ENCODE peak calls at places on chromosomes 7 and 10, in four cellular contexts. One of them, this sample, is unnamed.

GRCh38 chr10:27439101-27439500 is 65.0 kb upstream of the RAB18 start:
- DNase-seq in NCI-H1436: no peak
- DNase-seq in NCI-H345: no peak
- DNase-seq in effector CD4-positive, alpha-beta T cell: no peak
- DNase-seq in this sample: no peak

GRCh38 chr10:16606421-16606820 is 84.7 kb upstream of the C1QL3 start:
- DNase-seq in NCI-H1436: no peak
- DNase-seq in NCI-H345: no peak
- DNase-seq in effector CD4-positive, alpha-beta T cell: no peak
- DNase-seq in this sample: no peak

GRCh38 chr7:5532520-5533335 is 109.1 kb upstream of the TNRC18 start:
- DNase-seq in NCI-H1436: no peak
- DNase-seq in NCI-H345: no peak
- DNase-seq in effector CD4-positive, alpha-beta T cell: no peak
- DNase-seq in this sample: peak

GRCh38 chr7:5691536-5692090 is 89.8 kb downstream of the RNF216 start:
- DNase-seq in NCI-H1436: no peak
- DNase-seq in NCI-H345: no peak
- DNase-seq in effector CD4-positive, alpha-beta T cell: no peak
- DNase-seq in this sample: no peak

GRCh38 chr10:6406220-6407033 is 173.6 kb downstream of the PRKCQ start:
- DNase-seq in NCI-H1436: no peak
- DNase-seq in NCI-H345: no peak
- DNase-seq in effector CD4-positive, alpha-beta T cell: no peak
- DNase-seq in this sample: no peak

GRCh38 chr7:24290004-24290641 is 6.1 kb downstream of the NPY start:
- DNase-seq in NCI-H1436: peak
- DNase-seq in NCI-H345: peak
- DNase-seq in effector CD4-positive, alpha-beta T cell: no peak
- DNase-seq in this sample: peak

GRCh38 chr10:52668024-52668423 is 104.6 kb downstream of the MBL2 start:
- DNase-seq in NCI-H1436: no peak
- DNase-seq in NCI-H345: no peak
- DNase-seq in effector CD4-positive, alpha-beta T cell: no peak
- DNase-seq in this sample: peak

GRCh38 chr7:28666144-28666543 is 253.8 kb downstream of the CREB5 start:
- DNase-seq in NCI-H1436: no peak
- DNase-seq in NCI-H345: no peak
- DNase-seq in effector CD4-positive, alpha-beta T cell: no peak
- DNase-seq in this sample: no peak

GRCh38 chr10:58175990-58176910 is 91.4 kb downstream of the IPMK start:
- DNase-seq in NCI-H1436: no peak
- DNase-seq in NCI-H345: no peak
- DNase-seq in effector CD4-positive, alpha-beta T cell: no peak
- DNase-seq in this sample: peak

GRCh38 chr10:89857399-89857798 is 156.0 kb downstream of the KIF20B start:
- DNase-seq in NCI-H1436: no peak
- DNase-seq in NCI-H345: no peak
- DNase-seq in effector CD4-positive, alpha-beta T cell: no peak
- DNase-seq in this sample: no peak

GRCh38 chr10:130025811-130026510 is 61.9 kb upstream of the EBF3 start:
- DNase-seq in NCI-H1436: no peak
- DNase-seq in NCI-H345: no peak
- DNase-seq in effector CD4-positive, alpha-beta T cell: no peak
- DNase-seq in this sample: peak

GRCh38 chr10:95814011-95814727 is 58.2 kb downstream of the ENTPD1 start:
- DNase-seq in NCI-H1436: no peak
- DNase-seq in NCI-H345: no peak
- DNase-seq in effector CD4-positive, alpha-beta T cell: no peak
- DNase-seq in this sample: peak

This sample was measured in myocyte.